ENCODE peak calls at places on chromosome 4, in four cellular contexts. A is spleen, F is left ventricle myocardium inferior, T is breast epithelium. C is an unnamed sample. For H3K4me1, the result is how much of the 10 kb centered on the place peaks cover.

GRCh38 chr4:95676190-95676589 is 127.4 kb upstream of the UNC5C start:
- DNase-seq in T (no peak), A (no peak), F (no peak), C (no peak)

GRCh38 chr4:130510661-130511060 is 1414.7 kb downstream of the C4orf33 start:
- DNase-seq in F (no peak), T (no peak), A (no peak), C (no peak)

GRCh38 chr4:4673070-4673469 is 131.2 kb upstream of the STX18 start:
- DNase-seq in A (no peak), T (no peak), F (no peak), C (peak)

GRCh38 chr4:81504685-81505598 is 33.2 kb upstream of the RASGEF1B start:
- DNase-seq in A (peak), F (peak), T (no peak), C (no peak)

GRCh38 chr4:112860731-112861377 is 188.6 kb upstream of the ANK2 start:
- DNase-seq in F (no peak), T (no peak), A (no peak), C (no peak)

GRCh38 chr4:128341634-128342033 is 54.0 kb upstream of the PGRMC2 start:
- DNase-seq in T (no peak), F (no peak), A (no peak), C (no peak)

GRCh38 chr4:27084685-27085356 is 224.2 kb downstream of the STIM2 start:
- DNase-seq in A (no peak), F (peak), T (no peak), C (no peak)

GRCh38 chr4:28709821-28710330 is 1849.2 kb downstream of the STIM2 start:
- DNase-seq in F (no peak), A (no peak), T (no peak), C (no peak)

GRCh38 chr4:82744284-82744963 is 54.2 kb downstream of the SCD5 start:
- DNase-seq in T (no peak), F (no peak), A (no peak), C (no peak)

GRCh38 chr4:147754037-147754445 is 22.2 kb downstream of the ARHGAP10 start:
- DNase-seq in A (no peak), T (no peak), F (no peak), C (no peak)

GRCh38 chr4:102439835-102440234 is 61.3 kb upstream of the NFKB1 start:
- DNase-seq in A (no peak), T (no peak), F (no peak), C (no peak)

GRCh38 chr4:42641696-42642095 is 15.2 kb downstream of the ATP8A1 start:
- DNase-seq in F (no peak), T (no peak), A (no peak), C (no peak)

GRCh38 chr4:105637409-105638258 is 70.9 kb downstream of the INTS12 start:
- DNase-seq in T (peak), F (peak), A (peak), C (no peak)

GRCh38 chr4:41364871-41365270 is 108.1 kb downstream of the UCHL1 start:
- DNase-seq in A (no peak), F (no peak), T (no peak), C (no peak)

GRCh38 chr4:3308691-3309090 is 15.9 kb downstream of the RGS12 start:
- DNase-seq in F (no peak), A (peak), T (peak), C (no peak)

GRCh38 chr4:20645231-20645630 is 55.0 kb upstream of the PACRGL start:
- DNase-seq in A (no peak), F (no peak), T (no peak), C (no peak)

GRCh38 chr4:103934178-103934789 is 214.5 kb upstream of the TACR3 start:
- DNase-seq in T (no peak), F (no peak), A (no peak), C (no peak)

GRCh38 chr4:185203380-185204237 is at the start of gene CFAP97:
- DNase-seq in T (peak), A (peak), F (peak), C (peak)

GRCh38 chr4:185209031-185209851 is at the start of gene SNX25:
- DNase-seq in T (peak), F (peak), A (peak), C (peak)

GRCh38 chr4:185204238-185204910 is 574 bp upstream of the CFAP97 start:
- DNase-seq in A (no peak), T (no peak), F (no peak), C (no peak)

GRCh38 chr4:185202984-185203379 is 818 bp downstream of the CFAP97 start:
- DNase-seq in A (no peak), F (no peak), T (no peak), C (no peak)

GRCh38 chr4:185205697-185206342 is 2.0 kb upstream of the CFAP97 start:
- DNase-seq in F (no peak), A (no peak), T (no peak), C (no peak)
- H3K4me1 ChIP-seq in F (under half), A (under half), T (under half), C (under half)

GRCh38 chr4:151631349-151631748 is 129.5 kb downstream of the GATB start:
- DNase-seq in T (no peak), A (no peak), F (no peak), C (no peak)
- H3K4me3 ChIP-seq in T (no peak), A (no peak), F (no peak), C (no peak)

DNA sequence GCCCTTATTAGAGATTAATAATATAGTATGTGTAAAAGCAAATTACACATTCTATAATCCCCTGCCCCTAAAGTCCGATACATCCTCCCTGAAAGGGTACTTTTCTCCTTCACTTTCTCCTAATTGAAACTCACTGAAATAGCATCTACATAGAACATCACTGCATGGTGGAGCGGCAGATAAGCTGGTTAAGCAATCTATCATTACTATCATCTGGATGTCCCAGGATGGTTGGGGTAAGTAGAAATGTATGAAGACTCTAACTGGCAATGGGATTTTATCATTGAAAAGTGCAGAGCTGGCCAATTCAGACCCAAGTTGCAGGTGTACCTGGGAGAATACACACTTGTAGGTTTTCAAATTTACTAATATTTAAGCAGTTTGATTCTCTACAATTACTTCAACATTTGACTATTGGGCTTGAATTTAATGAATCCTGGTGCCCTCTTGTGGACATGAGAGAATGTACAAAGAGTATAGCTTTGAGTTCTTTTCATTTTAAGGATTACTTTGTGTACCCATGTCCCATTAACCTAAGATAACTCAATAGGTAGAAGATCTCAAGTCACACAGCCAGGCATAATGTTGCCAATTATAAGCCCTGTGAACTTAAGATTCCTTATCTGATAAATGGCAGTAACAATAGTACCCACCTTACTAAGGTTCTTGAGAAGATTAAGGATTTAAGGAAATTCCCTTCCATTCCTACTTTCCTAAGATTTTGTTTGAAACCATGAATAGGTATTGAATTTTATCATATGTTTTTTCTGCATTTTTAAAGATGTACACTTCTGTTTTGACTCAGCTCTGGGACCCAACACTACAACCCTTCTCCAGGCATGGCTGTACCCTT is 69.8 kb downstream of the SHROOM3 start:
- DNase-seq in T (no peak), F (no peak), A (no peak), C (no peak)
- TF ChIP-seq CTCF in T (peak), F (peak), A (peak), C (peak)

GRCh38 chr4:88009871-88010270 is 2.4 kb downstream of the PKD2 start:
- DNase-seq in A (no peak), T (no peak), F (no peak), C (no peak)
- H3K4me1 ChIP-seq in A (under half), T (under half), F (under half), C (under half)

DNA sequence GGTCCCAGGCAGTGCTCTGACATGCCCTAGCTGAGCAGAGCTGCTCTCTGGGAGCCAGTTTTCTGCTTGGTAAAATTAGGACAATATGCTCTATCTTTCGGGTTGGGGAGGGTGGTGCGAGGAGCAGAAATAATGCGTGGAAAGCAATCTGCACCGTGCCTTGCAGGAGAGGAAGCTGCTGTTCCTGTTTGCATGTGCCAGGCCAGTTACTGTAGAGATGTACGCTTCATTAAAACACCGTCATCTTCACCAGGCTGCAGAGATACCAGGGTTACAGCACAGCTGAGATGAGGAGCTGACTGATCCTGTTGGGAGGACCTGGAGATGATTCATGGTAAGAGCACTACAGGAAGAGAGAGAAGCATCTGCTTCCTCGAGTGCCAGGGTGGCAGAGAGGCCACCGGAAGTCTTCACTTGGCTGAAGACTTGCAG is 29.5 kb upstream of the IRF2 start:
- DNase-seq in T (no peak), F (no peak), A (no peak), C (no peak)
- H3K4me3 ChIP-seq in T (no peak), F (no peak), A (no peak), C (no peak)

C was measured in Caco-2.